ENCODE peak calls at places on chromosomes 16 and 17, in five cellular contexts. G, L, P, N and E are unnamed samples.

GRCh38 chr17:18059283-18059682 is 20.1 kb downstream of the GID4 start:
- DNase-seq in G (no peak), L (no peak), P (no peak), N (no peak), E (no peak)

GRCh38 chr16:73878616-73879015 is 418.0 kb upstream of the PSMD7 start:
- DNase-seq in G (no peak), L (peak), P (no peak), N (no peak), E (peak)

GRCh38 chr16:56041556-56042140 is 149.6 kb upstream of the GNAO1 start:
- DNase-seq in G (no peak), L (peak), P (no peak), N (no peak), E (peak)

GRCh38 chr17:78532311-78532710 is 44.9 kb downstream of the DNAH17 start:
- DNase-seq in G (no peak), L (no peak), P (no peak), N (no peak), E (no peak)

GRCh38 chr16:9860876-9861275 is 321.4 kb downstream of the GRIN2A start:
- DNase-seq in G (no peak), L (no peak), P (no peak), N (no peak), E (no peak)

GRCh38 chr16:11251525-11252481 is 4.2 kb downstream of the SOCS1 start:
- DNase-seq in G (no peak), L (no peak), P (no peak), N (peak), E (no peak)

GRCh38 chr16:75761111-75761510 is 34.8 kb upstream of the CPHXL start:
- DNase-seq in G (no peak), L (no peak), P (no peak), N (no peak), E (no peak)

GRCh38 chr16:30744146-30744545 is 4.1 kb upstream of the PHKG2 start:
- DNase-seq in G (no peak), L (no peak), P (no peak), N (no peak), E (no peak)

GRCh38 chr17:76166168-76166567 is 25.1 kb upstream of the FOXJ1 start:
- DNase-seq in G (no peak), L (no peak), P (no peak), N (no peak), E (no peak)

GRCh38 chr17:43010667-43011308 is 4.2 kb downstream of the IFI35 start:
- DNase-seq in G (no peak), L (no peak), P (no peak), N (no peak), E (no peak)

GRCh38 chr17:80209765-80210164 is 10.4 kb downstream of the SGSH start:
- DNase-seq in G (no peak), L (no peak), P (no peak), N (no peak), E (no peak)

GRCh38 chr17:82817947-82818346 is 21.9 kb downstream of the ZNF750 start:
- DNase-seq in G (no peak), L (no peak), P (no peak), N (peak), E (no peak)

GRCh38 chr16:23905027-23905426 is 69.2 kb downstream of the PRKCB start:
- DNase-seq in G (no peak), L (peak), P (no peak), N (no peak), E (peak)

GRCh38 chr16:49681449-49681848 is 174.5 kb downstream of the ZNF423 start:
- DNase-seq in G (no peak), L (no peak), P (no peak), N (no peak), E (no peak)

GRCh38 chr17:19747829-19748806 is at the start of gene ALDH3A1:
- DNase-seq in G (no peak), L (no peak), P (no peak), N (no peak), E (no peak)

GRCh38 chr16:21167929-21168602 is 9.6 kb downstream of the LDAF1 start:
- DNase-seq in G (no peak), L (no peak), P (no peak), N (no peak), E (no peak)

GRCh38 chr16:35252356-35252936 is 1793.0 kb downstream of the TP53TG3F start:
- DNase-seq in G (no peak), L (peak), P (no peak), N (no peak), E (peak)

GRCh38 chr16:67406628-67407027 is 9.6 kb downstream of the ZDHHC1 start:
- DNase-seq in G (no peak), L (peak), P (no peak), N (no peak), E (no peak)

GRCh38 chr17:76537578-76538280 is at the start of gene CYGB:
- DNase-seq in G (no peak), L (no peak), P (no peak), N (no peak), E (no peak)

GRCh38 chr17:28388106-28388505 is 16.6 kb downstream of the SARM1 start:
- DNase-seq in G (no peak), L (no peak), P (no peak), N (no peak), E (no peak)

GRCh38 chr16:10741844-10742243 is 1.8 kb upstream of the NUBP1 start:
- DNase-seq in G (no peak), L (no peak), P (no peak), N (no peak), E (no peak)

GRCh38 chr16:80045944-80046660 is 445.6 kb upstream of the MAF start:
- DNase-seq in G (no peak), L (no peak), P (no peak), N (no peak), E (no peak)

GRCh38 chr17:59244081-59244480 is 23.8 kb downstream of the GDPD1 start:
- DNase-seq in G (no peak), L (no peak), P (no peak), N (no peak), E (no peak)

GRCh38 chr17:36149296-36149820 is 27.1 kb downstream of the TBC1D3B start:
- DNase-seq in G (no peak), L (peak), P (no peak), N (no peak), E (no peak)

GRCh38 chr17:27457731-27458523 is 1.7 kb downstream of the KSR1 start:
- DNase-seq in G (no peak), L (no peak), P (no peak), N (no peak), E (peak)

GRCh38 chr16:4214215-4214621 is 27.7 kb downstream of the SRL start:
- DNase-seq in G (no peak), L (peak), P (no peak), N (no peak), E (peak)